ENCODE peak calls at places on chromosomes 5 and 9, in nine cellular contexts. One of them, this sample, is unnamed.

GRCh38 chr5:94558028-94558427 is 60.4 kb downstream of the KIAA0825 start:
- DNase-seq in foreskin fibroblast: no peak
- DNase-seq in GM04504: no peak
- DNase-seq in upper lobe of right lung: no peak
- DNase-seq in NCI-H2171 treated with DMSO at 0.1 percent for 48 hours: no peak
- DNase-seq in activated naive CD8-positive, alpha-beta T cell treated with anti-CD3 and anti-CD28 coated beads, Interleukin-2, amount 50 U/mL, for 24 hours: no peak
- DNase-seq in WTC11: no peak
- DNase-seq in activated CD4-positive, CD25-positive, alpha-beta regulatory T cell: no peak
- DNase-seq in COR-L47: no peak
- DNase-seq in this sample: no peak

GRCh38 chr9:3277200-3277599 is 248.6 kb downstream of the RFX3 start:
- DNase-seq in upper lobe of right lung: no peak
- DNase-seq in GM04504: no peak
- DNase-seq in foreskin fibroblast: no peak
- DNase-seq in COR-L47: no peak
- DNase-seq in activated naive CD8-positive, alpha-beta T cell treated with anti-CD3 and anti-CD28 coated beads, Interleukin-2, amount 50 U/mL, for 24 hours: no peak
- DNase-seq in activated CD4-positive, CD25-positive, alpha-beta regulatory T cell: no peak
- DNase-seq in WTC11: no peak
- DNase-seq in NCI-H2171 treated with DMSO at 0.1 percent for 48 hours: no peak
- DNase-seq in this sample: no peak

GRCh38 chr5:10264569-10264968 is 14.5 kb downstream of the CCT5 start:
- DNase-seq in foreskin fibroblast: no peak
- DNase-seq in GM04504: no peak
- DNase-seq in WTC11: no peak
- DNase-seq in upper lobe of right lung: no peak
- DNase-seq in NCI-H2171 treated with DMSO at 0.1 percent for 48 hours: no peak
- DNase-seq in COR-L47: no peak
- DNase-seq in activated CD4-positive, CD25-positive, alpha-beta regulatory T cell: no peak
- DNase-seq in activated naive CD8-positive, alpha-beta T cell treated with anti-CD3 and anti-CD28 coated beads, Interleukin-2, amount 50 U/mL, for 24 hours: no peak
- DNase-seq in this sample: no peak

GRCh38 chr9:116370587-116370986 is 217.0 kb downstream of the PAPPA start:
- DNase-seq in GM04504: no peak
- DNase-seq in NCI-H2171 treated with DMSO at 0.1 percent for 48 hours: no peak
- DNase-seq in WTC11: no peak
- DNase-seq in upper lobe of right lung: no peak
- DNase-seq in activated naive CD8-positive, alpha-beta T cell treated with anti-CD3 and anti-CD28 coated beads, Interleukin-2, amount 50 U/mL, for 24 hours: no peak
- DNase-seq in COR-L47: no peak
- DNase-seq in foreskin fibroblast: no peak
- DNase-seq in activated CD4-positive, CD25-positive, alpha-beta regulatory T cell: no peak
- DNase-seq in this sample: no peak

GRCh38 chr5:77839691-77840090 is 63.6 kb upstream of the TBCA start:
- DNase-seq in upper lobe of right lung: no peak
- DNase-seq in NCI-H2171 treated with DMSO at 0.1 percent for 48 hours: no peak
- DNase-seq in foreskin fibroblast: no peak
- DNase-seq in WTC11: no peak
- DNase-seq in COR-L47: no peak
- DNase-seq in activated CD4-positive, CD25-positive, alpha-beta regulatory T cell: no peak
- DNase-seq in GM04504: no peak
- DNase-seq in activated naive CD8-positive, alpha-beta T cell treated with anti-CD3 and anti-CD28 coated beads, Interleukin-2, amount 50 U/mL, for 24 hours: no peak
- DNase-seq in this sample: no peak

GRCh38 chr9:101458955-101459631 is 23.5 kb upstream of the ALDOB start:
- DNase-seq in activated CD4-positive, CD25-positive, alpha-beta regulatory T cell: no peak
- DNase-seq in foreskin fibroblast: peak; percentile 81
- DNase-seq in upper lobe of right lung: no peak
- DNase-seq in COR-L47: peak; percentile 72
- DNase-seq in GM04504: peak; percentile 63
- DNase-seq in NCI-H2171 treated with DMSO at 0.1 percent for 48 hours: peak; percentile 84
- DNase-seq in WTC11: peak; percentile 34
- DNase-seq in activated naive CD8-positive, alpha-beta T cell treated with anti-CD3 and anti-CD28 coated beads, Interleukin-2, amount 50 U/mL, for 24 hours: peak; percentile 2
- DNase-seq in this sample: peak; percentile 77

GRCh38 chr9:38195737-38196161 is 126.7 kb upstream of the SHB start:
- DNase-seq in GM04504: no peak
- DNase-seq in foreskin fibroblast: no peak
- DNase-seq in NCI-H2171 treated with DMSO at 0.1 percent for 48 hours: no peak
- DNase-seq in activated CD4-positive, CD25-positive, alpha-beta regulatory T cell: no peak
- DNase-seq in COR-L47: no peak
- DNase-seq in upper lobe of right lung: no peak
- DNase-seq in WTC11: no peak
- DNase-seq in activated naive CD8-positive, alpha-beta T cell treated with anti-CD3 and anti-CD28 coated beads, Interleukin-2, amount 50 U/mL, for 24 hours: no peak
- DNase-seq in this sample: no peak

GRCh38 chr5:180591249-180591887 is at the start of gene SCGB3A1:
- DNase-seq in GM04504: no peak
- DNase-seq in activated CD4-positive, CD25-positive, alpha-beta regulatory T cell: no peak
- DNase-seq in upper lobe of right lung: peak; percentile 81
- DNase-seq in WTC11: no peak
- DNase-seq in foreskin fibroblast: no peak
- DNase-seq in activated naive CD8-positive, alpha-beta T cell treated with anti-CD3 and anti-CD28 coated beads, Interleukin-2, amount 50 U/mL, for 24 hours: no peak
- DNase-seq in NCI-H2171 treated with DMSO at 0.1 percent for 48 hours: no peak
- DNase-seq in COR-L47: no peak
- DNase-seq in this sample: no peak

GRCh38 chr9:100587375-100587774 is 9.5 kb downstream of the CAVIN4 start:
- DNase-seq in WTC11: no peak
- DNase-seq in NCI-H2171 treated with DMSO at 0.1 percent for 48 hours: no peak
- DNase-seq in activated naive CD8-positive, alpha-beta T cell treated with anti-CD3 and anti-CD28 coated beads, Interleukin-2, amount 50 U/mL, for 24 hours: no peak
- DNase-seq in COR-L47: no peak
- DNase-seq in foreskin fibroblast: no peak
- DNase-seq in upper lobe of right lung: no peak
- DNase-seq in activated CD4-positive, CD25-positive, alpha-beta regulatory T cell: no peak
- DNase-seq in GM04504: no peak
- DNase-seq in this sample: no peak

GRCh38 chr5:107673368-107674136 is 2.8 kb upstream of the EFNA5 start:
- DNase-seq in WTC11: peak; percentile 94
- DNase-seq in upper lobe of right lung: peak; percentile 91
- DNase-seq in COR-L47: peak; percentile 92
- DNase-seq in activated naive CD8-positive, alpha-beta T cell treated with anti-CD3 and anti-CD28 coated beads, Interleukin-2, amount 50 U/mL, for 24 hours: peak; percentile 83
- DNase-seq in activated CD4-positive, CD25-positive, alpha-beta regulatory T cell: peak; percentile 27
- DNase-seq in foreskin fibroblast: peak; percentile 97
- DNase-seq in NCI-H2171 treated with DMSO at 0.1 percent for 48 hours: peak; percentile 85
- DNase-seq in GM04504: peak; percentile 71
- DNase-seq in this sample: peak; percentile 87

GRCh38 chr5:154945695-154946301 is 4.9 kb downstream of the MRPL22 start:
- DNase-seq in foreskin fibroblast: peak; percentile 56
- DNase-seq in COR-L47: no peak
- DNase-seq in WTC11: no peak
- DNase-seq in GM04504: no peak
- DNase-seq in upper lobe of right lung: no peak
- DNase-seq in activated CD4-positive, CD25-positive, alpha-beta regulatory T cell: no peak
- DNase-seq in NCI-H2171 treated with DMSO at 0.1 percent for 48 hours: peak; percentile 24
- DNase-seq in activated naive CD8-positive, alpha-beta T cell treated with anti-CD3 and anti-CD28 coated beads, Interleukin-2, amount 50 U/mL, for 24 hours: no peak
- DNase-seq in this sample: peak; percentile 47

GRCh38 chr9:12790026-12790425 is 15.2 kb downstream of the LURAP1L start:
- DNase-seq in activated CD4-positive, CD25-positive, alpha-beta regulatory T cell: no peak
- DNase-seq in WTC11: no peak
- DNase-seq in activated naive CD8-positive, alpha-beta T cell treated with anti-CD3 and anti-CD28 coated beads, Interleukin-2, amount 50 U/mL, for 24 hours: no peak
- DNase-seq in GM04504: no peak
- DNase-seq in foreskin fibroblast: no peak
- DNase-seq in upper lobe of right lung: no peak
- DNase-seq in NCI-H2171 treated with DMSO at 0.1 percent for 48 hours: no peak
- DNase-seq in COR-L47: no peak
- DNase-seq in this sample: no peak

GRCh38 chr5:124628721-124629596 is 117.5 kb downstream of the ZNF608 start:
- DNase-seq in NCI-H2171 treated with DMSO at 0.1 percent for 48 hours: no peak
- DNase-seq in foreskin fibroblast: peak; percentile 99
- DNase-seq in activated naive CD8-positive, alpha-beta T cell treated with anti-CD3 and anti-CD28 coated beads, Interleukin-2, amount 50 U/mL, for 24 hours: no peak
- DNase-seq in GM04504: peak; percentile 91
- DNase-seq in COR-L47: no peak
- DNase-seq in WTC11: peak; percentile 19
- DNase-seq in activated CD4-positive, CD25-positive, alpha-beta regulatory T cell: no peak
- DNase-seq in upper lobe of right lung: no peak
- DNase-seq in this sample: peak; percentile 98

GRCh38 chr5:75048457-75048953 is 3.9 kb downstream of the GCNT4 start:
- DNase-seq in foreskin fibroblast: peak; percentile 21
- DNase-seq in activated CD4-positive, CD25-positive, alpha-beta regulatory T cell: no peak
- DNase-seq in NCI-H2171 treated with DMSO at 0.1 percent for 48 hours: no peak
- DNase-seq in upper lobe of right lung: no peak
- DNase-seq in activated naive CD8-positive, alpha-beta T cell treated with anti-CD3 and anti-CD28 coated beads, Interleukin-2, amount 50 U/mL, for 24 hours: no peak
- DNase-seq in GM04504: peak; percentile 29
- DNase-seq in COR-L47: no peak
- DNase-seq in WTC11: no peak
- DNase-seq in this sample: peak; percentile 46

GRCh38 chr9:137435980-137436760 is 5.0 kb downstream of the ENTPD8 start:
- DNase-seq in NCI-H2171 treated with DMSO at 0.1 percent for 48 hours: no peak
- DNase-seq in GM04504: peak; percentile 71
- DNase-seq in activated CD4-positive, CD25-positive, alpha-beta regulatory T cell: no peak
- DNase-seq in upper lobe of right lung: peak; percentile 90
- DNase-seq in foreskin fibroblast: peak; percentile 87
- DNase-seq in WTC11: peak; percentile 11
- DNase-seq in activated naive CD8-positive, alpha-beta T cell treated with anti-CD3 and anti-CD28 coated beads, Interleukin-2, amount 50 U/mL, for 24 hours: no peak
- DNase-seq in COR-L47: no peak
- DNase-seq in this sample: peak; percentile 98

GRCh38 chr5:35129276-35129675 is 81.5 kb upstream of the AGXT2 start:
- DNase-seq in NCI-H2171 treated with DMSO at 0.1 percent for 48 hours: no peak
- DNase-seq in foreskin fibroblast: peak; percentile 95
- DNase-seq in upper lobe of right lung: no peak
- DNase-seq in WTC11: no peak
- DNase-seq in GM04504: peak; percentile 85
- DNase-seq in COR-L47: no peak
- DNase-seq in activated CD4-positive, CD25-positive, alpha-beta regulatory T cell: no peak
- DNase-seq in activated naive CD8-positive, alpha-beta T cell treated with anti-CD3 and anti-CD28 coated beads, Interleukin-2, amount 50 U/mL, for 24 hours: no peak
- DNase-seq in this sample: peak; percentile 66

GRCh38 chr5:14560091-14560595 is 21.4 kb upstream of the OTULINL start:
- DNase-seq in NCI-H2171 treated with DMSO at 0.1 percent for 48 hours: peak; percentile 99
- DNase-seq in foreskin fibroblast: no peak
- DNase-seq in activated CD4-positive, CD25-positive, alpha-beta regulatory T cell: no peak
- DNase-seq in COR-L47: peak; percentile 95
- DNase-seq in GM04504: no peak
- DNase-seq in upper lobe of right lung: no peak
- DNase-seq in activated naive CD8-positive, alpha-beta T cell treated with anti-CD3 and anti-CD28 coated beads, Interleukin-2, amount 50 U/mL, for 24 hours: no peak
- DNase-seq in WTC11: no peak
- DNase-seq in this sample: no peak

GRCh38 chr9:28212979-28213378 is 639.7 kb upstream of the C9orf72 start:
- DNase-seq in COR-L47: no peak
- DNase-seq in WTC11: no peak
- DNase-seq in upper lobe of right lung: no peak
- DNase-seq in GM04504: peak; percentile 10
- DNase-seq in NCI-H2171 treated with DMSO at 0.1 percent for 48 hours: no peak
- DNase-seq in activated CD4-positive, CD25-positive, alpha-beta regulatory T cell: no peak
- DNase-seq in foreskin fibroblast: peak; percentile 63
- DNase-seq in activated naive CD8-positive, alpha-beta T cell treated with anti-CD3 and anti-CD28 coated beads, Interleukin-2, amount 50 U/mL, for 24 hours: no peak
- DNase-seq in this sample: peak; percentile 11

GRCh38 chr5:173242079-173242478 is 7.1 kb upstream of the NKX2-5 start:
- DNase-seq in GM04504: no peak
- DNase-seq in activated CD4-positive, CD25-positive, alpha-beta regulatory T cell: no peak
- DNase-seq in COR-L47: no peak
- DNase-seq in WTC11: no peak
- DNase-seq in foreskin fibroblast: no peak
- DNase-seq in upper lobe of right lung: no peak
- DNase-seq in activated naive CD8-positive, alpha-beta T cell treated with anti-CD3 and anti-CD28 coated beads, Interleukin-2, amount 50 U/mL, for 24 hours: no peak
- DNase-seq in NCI-H2171 treated with DMSO at 0.1 percent for 48 hours: no peak
- DNase-seq in this sample: no peak